ENCODE peak calls at places on chromosomes 13 and 19, in five cellular contexts. One of them, this sample, is unnamed.

GRCh38 chr13:48602296-48603040 is 51.3 kb upstream of the CYSLTR2 start:
- DNase-seq in mucosa of descending colon: no peak
- DNase-seq in mammary epithelial cell: no peak
- DNase-seq in heart left ventricle: no peak
- DNase-seq in BE2C: no peak
- DNase-seq in this sample: no peak

GRCh38 chr13:110322126-110322827 is 15.2 kb downstream of the COL4A2 start:
- DNase-seq in BE2C: no peak
- DNase-seq in mucosa of descending colon: no peak
- DNase-seq in mammary epithelial cell: no peak
- DNase-seq in heart left ventricle: no peak
- DNase-seq in this sample: no peak

GRCh38 chr13:50001287-50001686 is 4.4 kb downstream of the TRIM13 start:
- DNase-seq in mammary epithelial cell: no peak
- DNase-seq in BE2C: no peak
- DNase-seq in mucosa of descending colon: no peak
- DNase-seq in heart left ventricle: no peak
- DNase-seq in this sample: no peak

GRCh38 chr13:111577429-111577828 is 257.0 kb downstream of the TEX29 start:
- DNase-seq in mucosa of descending colon: no peak
- DNase-seq in mammary epithelial cell: no peak
- DNase-seq in heart left ventricle: no peak
- DNase-seq in BE2C: no peak
- DNase-seq in this sample: no peak

GRCh38 chr13:101917833-101918755 is 465.6 kb downstream of the ITGBL1 start:
- DNase-seq in BE2C: peak; percentile 56
- DNase-seq in mucosa of descending colon: no peak
- DNase-seq in mammary epithelial cell: no peak
- DNase-seq in heart left ventricle: no peak
- DNase-seq in this sample: no peak

GRCh38 chr13:33379597-33379996 is 94.0 kb upstream of the STARD13 start:
- DNase-seq in mucosa of descending colon: no peak
- DNase-seq in BE2C: no peak
- DNase-seq in heart left ventricle: no peak
- DNase-seq in mammary epithelial cell: no peak
- DNase-seq in this sample: no peak

GRCh38 chr13:111634410-111634809 is 314.0 kb downstream of the TEX29 start:
- DNase-seq in mucosa of descending colon: no peak
- DNase-seq in mammary epithelial cell: no peak
- DNase-seq in BE2C: no peak
- DNase-seq in heart left ventricle: no peak
- DNase-seq in this sample: no peak

GRCh38 chr13:99288069-99288468 is 19.1 kb downstream of the GPR183 start:
- DNase-seq in mucosa of descending colon: no peak
- DNase-seq in heart left ventricle: no peak
- DNase-seq in BE2C: no peak
- DNase-seq in mammary epithelial cell: no peak
- DNase-seq in this sample: no peak

GRCh38 chr19:38734426-38735256 is 9.6 kb downstream of the CAPN12 start:
- DNase-seq in BE2C: no peak
- DNase-seq in mucosa of descending colon: peak; percentile 79
- DNase-seq in mammary epithelial cell: peak; percentile 55
- DNase-seq in heart left ventricle: peak; percentile 23
- DNase-seq in this sample: no peak

GRCh38 chr13:82772802-82773201 is 1109.5 kb downstream of the SLITRK1 start:
- DNase-seq in heart left ventricle: no peak
- DNase-seq in BE2C: no peak
- DNase-seq in mammary epithelial cell: peak; percentile 9
- DNase-seq in mucosa of descending colon: no peak
- DNase-seq in this sample: no peak

GRCh38 chr19:54155694-54156093 is 3.8 kb downstream of the LENG1 start:
- DNase-seq in heart left ventricle: no peak
- DNase-seq in mucosa of descending colon: no peak
- DNase-seq in mammary epithelial cell: no peak
- DNase-seq in BE2C: no peak
- DNase-seq in this sample: no peak

GRCh38 chr13:50940509-50940908 is 30.9 kb downstream of the RNASEH2B start:
- DNase-seq in BE2C: no peak
- DNase-seq in mammary epithelial cell: no peak
- DNase-seq in mucosa of descending colon: no peak
- DNase-seq in heart left ventricle: no peak
- DNase-seq in this sample: no peak

GRCh38 chr13:105545811-105546210 is 989.7 kb downstream of the EFNB2 start:
- DNase-seq in mammary epithelial cell: no peak
- DNase-seq in mucosa of descending colon: no peak
- DNase-seq in heart left ventricle: no peak
- DNase-seq in BE2C: no peak
- DNase-seq in this sample: no peak

GRCh38 chr13:44165895-44166496 is 207.6 kb upstream of the SERP2 start:
- DNase-seq in mammary epithelial cell: peak; percentile 65
- DNase-seq in BE2C: no peak
- DNase-seq in mucosa of descending colon: no peak
- DNase-seq in heart left ventricle: no peak
- DNase-seq in this sample: no peak

GRCh38 chr13:49967456-49967855 is 29.4 kb upstream of the TRIM13 start:
- DNase-seq in BE2C: no peak
- DNase-seq in heart left ventricle: no peak
- DNase-seq in mucosa of descending colon: no peak
- DNase-seq in mammary epithelial cell: no peak
- DNase-seq in this sample: no peak

GRCh38 chr19:35354898-35355297 is 3.4 kb upstream of the FFAR3 start:
- DNase-seq in mammary epithelial cell: no peak
- DNase-seq in heart left ventricle: no peak
- DNase-seq in mucosa of descending colon: no peak
- DNase-seq in BE2C: no peak
- DNase-seq in this sample: no peak

GRCh38 chr19:34994643-34995471 is 5.3 kb upstream of the GRAMD1A start:
- DNase-seq in mucosa of descending colon: peak; percentile 76
- DNase-seq in mammary epithelial cell: no peak
- DNase-seq in BE2C: no peak
- DNase-seq in heart left ventricle: peak; percentile 58
- DNase-seq in this sample: no peak

GRCh38 chr19:46428278-46429141 is at the start of gene PNMA8C:
- DNase-seq in mammary epithelial cell: no peak
- DNase-seq in heart left ventricle: peak; percentile 76
- DNase-seq in mucosa of descending colon: peak; percentile 81
- DNase-seq in BE2C: peak; percentile 85
- DNase-seq in this sample: no peak

GRCh38 chr19:29378126-29378525 is 147.7 kb upstream of the VSTM2B start:
- DNase-seq in mucosa of descending colon: no peak
- DNase-seq in BE2C: no peak
- DNase-seq in mammary epithelial cell: no peak
- DNase-seq in heart left ventricle: no peak
- DNase-seq in this sample: no peak

GRCh38 chr13:113044431-113045114 is 61.0 kb upstream of the F7 start:
- DNase-seq in heart left ventricle: no peak
- DNase-seq in BE2C: peak; percentile 83
- DNase-seq in mucosa of descending colon: peak; percentile 17
- DNase-seq in mammary epithelial cell: no peak
- DNase-seq in this sample: no peak

GRCh38 chr19:52646571-52647222 is 8.5 kb upstream of the ZNF83 start:
- DNase-seq in mucosa of descending colon: no peak
- DNase-seq in mammary epithelial cell: no peak
- DNase-seq in BE2C: no peak
- DNase-seq in heart left ventricle: no peak
- DNase-seq in this sample: no peak

GRCh38 chr13:45928196-45928595 is 76.6 kb upstream of the SIAH3 start:
- DNase-seq in mammary epithelial cell: no peak
- DNase-seq in mucosa of descending colon: no peak
- DNase-seq in BE2C: no peak
- DNase-seq in heart left ventricle: no peak
- DNase-seq in this sample: no peak

DNA sequence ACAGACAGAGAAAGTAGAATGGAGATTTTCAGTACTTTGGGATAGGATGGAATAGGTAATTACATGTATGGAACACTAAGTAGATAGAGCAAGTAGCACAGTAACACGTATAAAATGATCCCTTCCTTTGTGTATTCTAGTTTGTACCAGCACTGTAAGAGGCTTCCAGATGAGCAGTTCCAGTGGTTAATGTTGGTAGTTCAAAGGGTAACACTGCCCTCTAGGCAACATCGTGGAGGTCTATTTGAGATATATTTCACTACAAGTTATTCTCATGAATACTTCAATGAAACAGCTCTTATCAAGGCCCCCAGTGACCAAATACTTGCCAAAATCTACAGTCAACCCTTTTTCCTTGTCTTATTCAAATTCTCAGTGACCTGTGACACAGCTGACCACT is 13.5 kb upstream of the ZNF563 start:
- DNase-seq in BE2C: no peak
- DNase-seq in heart left ventricle: no peak
- DNase-seq in mucosa of descending colon: no peak
- DNase-seq in mammary epithelial cell: no peak
- DNase-seq in this sample: no peak
- H3K9me3 ChIP-seq in BE2C: peaks cover 3% of the 10 kb centered on the region
- H3K9me3 ChIP-seq in heart left ventricle: peaks cover 22% of the 10 kb centered on the region
- H3K9me3 ChIP-seq in mucosa of descending colon: peaks cover 74% of the 10 kb centered on the region
- H3K9me3 ChIP-seq in mammary epithelial cell: peaks cover 23% of the 10 kb centered on the region
- H3K9me3 ChIP-seq in this sample: peaks cover 12% of the 10 kb centered on the region

GRCh38 chr19:2863818-2864217 is 3.3 kb upstream of the ZNF556 start:
- DNase-seq in heart left ventricle: no peak
- DNase-seq in mucosa of descending colon: no peak
- DNase-seq in BE2C: no peak
- DNase-seq in mammary epithelial cell: no peak
- DNase-seq in this sample: no peak
- H3K9me3 ChIP-seq in heart left ventricle: no peaks in the 10 kb centered on the region
- H3K9me3 ChIP-seq in mucosa of descending colon: peaks cover 3% of the 10 kb centered on the region
- H3K9me3 ChIP-seq in BE2C: no peaks in the 10 kb centered on the region
- H3K9me3 ChIP-seq in mammary epithelial cell: peaks cover 10% of the 10 kb centered on the region
- H3K9me3 ChIP-seq in this sample: no peaks in the 10 kb centered on the region

DNA sequence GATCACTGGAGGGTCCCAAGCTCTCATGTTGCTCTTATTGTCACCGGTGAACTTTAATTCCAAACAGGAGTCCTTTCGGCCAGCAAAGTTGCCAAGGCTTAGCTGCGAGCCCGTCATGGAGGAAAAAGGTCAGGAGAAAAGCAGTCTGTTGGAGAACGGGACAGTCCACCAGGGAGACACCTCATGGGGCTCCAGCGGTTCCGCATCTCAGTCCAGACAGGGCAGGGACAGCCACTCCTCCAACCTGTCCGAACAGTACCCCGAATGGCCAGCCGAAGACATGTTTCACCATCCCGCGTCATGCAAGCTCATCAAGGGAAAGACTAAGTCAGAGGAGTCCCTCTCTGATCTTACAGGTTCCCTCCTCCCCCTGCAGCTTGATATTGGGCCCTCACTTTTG is 10.4 kb downstream of the ZNF91 start:
- DNase-seq in mammary epithelial cell: no peak
- DNase-seq in mucosa of descending colon: no peak
- DNase-seq in BE2C: no peak
- DNase-seq in heart left ventricle: no peak
- DNase-seq in this sample: no peak
- H3K9me3 ChIP-seq in mammary epithelial cell: peaks cover 40% of the 10 kb centered on the region
- H3K9me3 ChIP-seq in mucosa of descending colon: peaks cover 70% of the 10 kb centered on the region
- H3K9me3 ChIP-seq in BE2C: no peaks in the 10 kb centered on the region
- H3K9me3 ChIP-seq in heart left ventricle: no peaks in the 10 kb centered on the region
- H3K9me3 ChIP-seq in this sample: peaks cover 30% of the 10 kb centered on the region

GRCh38 chr19:58118979-58119733 is 21.1 kb upstream of the ZSCAN18 start:
- DNase-seq in mammary epithelial cell: no peak
- DNase-seq in mucosa of descending colon: no peak
- DNase-seq in BE2C: no peak
- DNase-seq in heart left ventricle: no peak
- DNase-seq in this sample: no peak

GRCh38 chr19:58123354-58123753 is 25.3 kb upstream of the ZSCAN18 start:
- DNase-seq in heart left ventricle: no peak
- DNase-seq in mammary epithelial cell: no peak
- DNase-seq in mucosa of descending colon: no peak
- DNase-seq in BE2C: no peak
- DNase-seq in this sample: no peak

DNA sequence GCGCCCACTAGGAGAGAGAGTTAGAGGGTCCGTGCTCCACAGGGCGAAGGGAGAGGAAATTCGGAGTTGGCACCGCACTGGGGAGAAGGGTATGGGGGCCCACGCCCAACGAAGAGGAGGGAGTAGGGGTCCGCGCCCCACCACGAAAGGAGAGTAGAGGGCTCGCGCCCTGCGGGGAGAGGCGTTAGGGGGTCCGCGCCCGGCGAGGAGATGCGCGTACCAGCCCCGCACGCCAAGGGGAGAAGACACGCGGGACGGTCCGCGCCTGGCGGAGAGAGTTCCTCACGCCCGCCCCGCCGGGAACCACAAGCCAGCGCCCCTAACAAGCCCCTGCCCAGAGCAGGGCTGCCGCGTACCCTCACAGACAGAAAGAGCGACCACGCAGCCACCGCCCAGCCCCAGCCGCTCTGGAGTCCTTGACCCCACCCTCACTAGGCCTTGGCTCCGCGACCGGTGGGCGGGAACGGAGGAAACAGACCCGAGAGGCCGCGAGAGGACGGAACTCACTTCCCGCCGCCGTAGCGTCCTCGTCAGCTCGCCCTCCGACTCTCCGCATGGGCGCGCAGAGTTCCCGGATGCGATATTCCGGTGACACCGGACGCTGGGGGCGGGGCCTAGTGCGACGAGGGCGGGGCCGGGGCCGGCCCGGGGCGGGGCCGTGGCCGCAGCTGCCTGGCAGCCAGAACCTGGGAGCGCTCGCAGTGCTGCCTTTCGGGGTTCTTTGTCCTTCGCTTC is 20.0 kb upstream of the ZSCAN18 start:
- DNase-seq in mucosa of descending colon: no peak
- DNase-seq in BE2C: no peak
- DNase-seq in mammary epithelial cell: no peak
- DNase-seq in heart left ventricle: peak; percentile 23
- DNase-seq in this sample: no peak
- H3K9me3 ChIP-seq in mucosa of descending colon: peaks cover 99% of the 10 kb centered on the region
- H3K9me3 ChIP-seq in BE2C: no peaks in the 10 kb centered on the region
- H3K9me3 ChIP-seq in mammary epithelial cell: peaks cover 63% of the 10 kb centered on the region
- H3K9me3 ChIP-seq in heart left ventricle: peaks cover 33% of the 10 kb centered on the region
- H3K9me3 ChIP-seq in this sample: peaks cover 30% of the 10 kb centered on the region

GRCh38 chr19:23665651-23666410 is 21.2 kb downstream of the ZNF675 start:
- DNase-seq in heart left ventricle: no peak
- DNase-seq in mucosa of descending colon: no peak
- DNase-seq in mammary epithelial cell: no peak
- DNase-seq in BE2C: no peak
- DNase-seq in this sample: no peak
- H3K9me3 ChIP-seq in heart left ventricle: no peaks in the 10 kb centered on the region
- H3K9me3 ChIP-seq in mucosa of descending colon: peaks cover 76% of the 10 kb centered on the region
- H3K9me3 ChIP-seq in mammary epithelial cell: peaks cover 10% of the 10 kb centered on the region
- H3K9me3 ChIP-seq in BE2C: no peaks in the 10 kb centered on the region
- H3K9me3 ChIP-seq in this sample: peaks cover 28% of the 10 kb centered on the region

GRCh38 chr19:23547156-23547555 is 139.9 kb downstream of the ZNF675 start:
- DNase-seq in BE2C: no peak
- DNase-seq in mucosa of descending colon: no peak
- DNase-seq in heart left ventricle: no peak
- DNase-seq in mammary epithelial cell: no peak
- DNase-seq in this sample: no peak
- H3K9me3 ChIP-seq in BE2C: no peaks in the 10 kb centered on the region
- H3K9me3 ChIP-seq in mucosa of descending colon: no peaks in the 10 kb centered on the region
- H3K9me3 ChIP-seq in heart left ventricle: no peaks in the 10 kb centered on the region
- H3K9me3 ChIP-seq in mammary epithelial cell: peaks cover 45% of the 10 kb centered on the region
- H3K9me3 ChIP-seq in this sample: no peaks in the 10 kb centered on the region